ENCODE peak calls at places on chromosomes 12 and 14, in seven cellular contexts. C, S, O, X, T, F and M are unnamed samples.

GRCh38 chr14:94237983-94238382 is 55.1 kb downstream of the SERPINA10 start:
- DNase-seq in C (no peak), O (no peak), T (no peak), S (no peak), F (no peak), X (no peak), M (no peak)

GRCh38 chr12:50190859-50191258 is 23.7 kb upstream of the CERS5 start:
- DNase-seq in S (no peak), T (no peak), O (no peak), C (no peak), F (no peak), X (no peak), M (no peak)

GRCh38 chr12:89873745-89874144 is 165.1 kb upstream of the ATP2B1 start:
- DNase-seq in S (no peak), X (no peak), T (no peak), F (peak), C (no peak), O (no peak), M (peak)

GRCh38 chr12:5689773-5690172 is 255.3 kb downstream of the ANO2 start:
- DNase-seq in T (no peak), S (no peak), F (no peak), O (no peak), C (no peak), X (no peak), M (no peak)

GRCh38 chr12:52618216-52618615 is at the start of gene KRT73:
- DNase-seq in O (no peak), X (no peak), T (no peak), S (no peak), C (no peak), F (no peak), M (no peak)

GRCh38 chr14:90483551-90483950 is 86.7 kb downstream of the CALM1 start:
- DNase-seq in O (no peak), T (no peak), F (peak), S (no peak), C (no peak), X (no peak), M (no peak)

GRCh38 chr14:22536853-22537338 is 52.1 kb downstream of the DAD1 start:
- DNase-seq in O (peak), X (peak), F (peak), S (peak), T (no peak), C (no peak), M (peak)

GRCh38 chr12:57638096-57638495 is 5.1 kb upstream of the B4GALNT1 start:
- DNase-seq in C (no peak), X (no peak), F (no peak), O (no peak), S (no peak), T (no peak), M (no peak)

GRCh38 chr12:208813-209212 is 5.1 kb downstream of the SLC6A12 start:
- DNase-seq in C (no peak), F (no peak), T (no peak), S (no peak), X (no peak), O (no peak), M (no peak)

GRCh38 chr12:4012977-4013968 is 140.1 kb upstream of the PARP11 start:
- DNase-seq in X (no peak), S (no peak), T (no peak), O (peak), F (no peak), C (no peak), M (no peak)

GRCh38 chr14:92942576-92942975 is 19.6 kb downstream of the CHGA start:
- DNase-seq in F (no peak), S (no peak), O (no peak), C (no peak), T (no peak), X (no peak), M (no peak)

GRCh38 chr12:27488479-27488878 is 35.5 kb upstream of the PPFIBP1 start:
- DNase-seq in X (no peak), F (no peak), C (no peak), O (no peak), S (no peak), T (no peak), M (no peak)

GRCh38 chr14:25095784-25096390 is 45.9 kb upstream of the STXBP6 start:
- DNase-seq in S (no peak), O (no peak), C (no peak), F (no peak), T (no peak), X (no peak), M (no peak)

GRCh38 chr14:95915326-95915725 is 38.7 kb downstream of the TUNAR start:
- DNase-seq in X (no peak), O (no peak), S (no peak), F (no peak), T (peak), C (no peak), M (no peak)

GRCh38 chr14:44649056-44649455 is 142.0 kb upstream of the FSCB start:
- DNase-seq in C (no peak), F (no peak), S (no peak), X (no peak), T (no peak), O (no peak), M (no peak)

GRCh38 chr12:54229624-54230212 is 40.9 kb upstream of the SMUG1 start:
- DNase-seq in T (no peak), X (peak), S (peak), O (peak), F (peak), C (no peak), M (no peak)

GRCh38 chr14:105760691-105761344 is 234.4 kb downstream of the TMEM121 start:
- DNase-seq in F (no peak), C (no peak), O (no peak), T (no peak), X (no peak), S (no peak), M (no peak)

GRCh38 chr14:29227631-29228030 is 461.0 kb downstream of the FOXG1 start:
- DNase-seq in C (no peak), S (peak), F (peak), T (no peak), X (no peak), O (no peak), M (no peak)

GRCh38 chr12:44015333-44015941 is 179.6 kb downstream of the TMEM117 start:
- DNase-seq in S (peak), O (peak), F (peak), C (no peak), T (peak), X (no peak), M (peak)

GRCh38 chr12:38162013-38162412 is 154.6 kb upstream of the ALG10B start:
- DNase-seq in C (no peak), T (no peak), S (no peak), X (no peak), O (no peak), F (no peak), M (no peak)

GRCh38 chr12:26767116-26767515 is 65.9 kb downstream of the ITPR2 start:
- DNase-seq in T (no peak), C (no peak), F (no peak), O (no peak), X (no peak), S (no peak), M (no peak)

GRCh38 chr12:100437038-100437841 is 36.4 kb upstream of the NR1H4 start:
- DNase-seq in T (no peak), F (no peak), X (no peak), C (no peak), S (no peak), O (no peak), M (peak)

GRCh38 chr12:100435948-100436347 is 37.7 kb upstream of the NR1H4 start:
- DNase-seq in X (no peak), F (no peak), C (no peak), T (no peak), S (no peak), O (no peak), M (no peak)

GRCh38 chr12:100439797-100440196 is 33.9 kb upstream of the NR1H4 start:
- DNase-seq in S (no peak), T (no peak), F (no peak), C (no peak), O (no peak), X (no peak), M (no peak)

DNA sequence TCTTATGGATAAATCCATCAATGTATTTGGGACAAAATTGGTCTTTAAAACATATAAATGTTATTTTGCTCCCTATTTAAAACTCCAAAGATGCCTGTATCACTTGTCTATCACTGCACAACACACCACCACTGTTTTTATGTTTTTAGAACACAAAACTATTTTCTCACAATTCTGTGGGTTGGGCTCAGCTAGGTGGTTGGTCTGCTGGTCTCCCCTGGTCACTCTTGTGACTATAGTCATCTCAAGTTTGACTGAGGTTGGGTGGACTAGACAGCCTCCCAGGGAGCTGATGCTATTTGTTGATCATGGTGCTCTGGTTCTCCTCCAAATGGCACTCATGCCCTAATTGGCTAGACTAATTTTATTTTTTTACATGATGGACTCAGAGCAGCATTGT is 39.5 kb upstream of the NR1H4 start:
- DNase-seq in X (no peak), F (no peak), T (no peak), S (no peak), C (no peak), O (no peak), M (no peak)
- H3K4me3 ChIP-seq in X (no peak), F (no peak), T (no peak), S (no peak), C (no peak), O (no peak), M (no peak)

GRCh38 chr12:6751767-6752166 is 1.2 kb downstream of the MLF2 start:
- DNase-seq in X (no peak), C (no peak), S (no peak), F (no peak), T (no peak), O (no peak), M (no peak)
- H3K4me3 ChIP-seq in X (no peak), C (no peak), S (peak), F (peak), T (peak), O (peak), M (peak)

GRCh38 chr12:132955933-132956725 is at the start of gene ZNF605:
- DNase-seq in S (peak), C (peak), O (peak), F (peak), X (peak), T (peak), M (peak)
- H3K4me3 ChIP-seq in S (peak), C (peak), O (peak), F (peak), X (peak), T (peak), M (peak)

GRCh38 chr12:88579572-88579940 is 715 bp downstream of the KITLG start:
- DNase-seq in O (no peak), C (no peak), S (peak), T (peak), X (peak), F (peak), M (no peak)

GRCh38 chr12:88578274-88578673 is 2.0 kb downstream of the KITLG start:
- DNase-seq in O (no peak), F (no peak), T (peak), C (no peak), S (peak), X (no peak), M (peak)

GRCh38 chr12:88577537-88577936 is 2.7 kb downstream of the KITLG start:
- DNase-seq in C (no peak), F (peak), T (no peak), X (no peak), O (no peak), S (no peak), M (peak)

GRCh38 chr12:88579941-88580871 is at the start of gene KITLG:
- DNase-seq in X (peak), F (peak), S (peak), C (no peak), T (peak), O (no peak), M (no peak)

DNA sequence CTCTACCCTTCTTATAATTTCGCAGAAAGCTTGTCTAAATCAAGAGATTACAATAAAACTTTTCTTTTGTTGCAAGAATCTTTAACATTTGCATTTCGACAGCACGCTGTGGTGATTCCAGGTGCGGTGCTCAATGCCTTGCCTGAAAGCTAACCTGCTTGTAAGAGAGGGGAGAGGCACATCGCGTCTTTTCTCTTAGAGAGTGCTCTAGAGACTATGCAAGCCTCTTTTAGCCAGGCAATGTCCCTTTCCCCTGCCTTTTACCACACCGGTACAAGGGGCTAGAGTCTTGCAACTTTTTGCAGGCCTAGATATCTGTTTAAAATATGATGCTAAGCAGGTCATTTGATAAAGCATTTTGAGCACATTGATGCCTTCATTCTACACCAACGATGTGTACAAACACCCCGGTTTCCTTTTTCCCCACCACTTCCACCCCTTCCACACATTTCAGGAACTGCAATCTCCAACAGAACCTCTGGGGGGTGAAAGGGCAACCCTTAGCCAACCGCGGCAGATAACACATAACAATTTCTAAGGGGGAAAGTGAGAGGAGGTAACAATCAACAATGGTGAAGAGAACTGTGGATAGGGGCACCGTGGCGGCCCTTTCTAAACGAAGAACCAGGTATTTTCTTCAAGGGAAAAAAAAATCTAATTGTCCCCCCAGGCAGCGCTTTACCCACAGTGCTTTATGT is 1.3 kb downstream of the KITLG start:
- DNase-seq in C (no peak), T (peak), S (peak), F (peak), O (no peak), X (no peak), M (no peak)
- H3K4me3 ChIP-seq in C (no peak), T (peak), S (peak), F (peak), O (peak), X (peak), M (peak)

GRCh38 chr14:85533821-85534271 is 3.9 kb downstream of the FLRT2 start:
- DNase-seq in C (no peak), O (no peak), T (no peak), S (peak), F (peak), X (peak), M (no peak)
- H3K4me3 ChIP-seq in C (no peak), O (peak), T (peak), S (peak), F (peak), X (peak), M (peak)